ENCODE peak calls at places on chromosomes 11 and 22, in four cellular contexts. P, X, Z and U are unnamed samples.

GRCh38 chr11:43943357-43943930 is 1.0 kb downstream of the C11orf96 start:
- DNase-seq in P (no peak), X (no peak), Z (no peak), U (no peak)

GRCh38 chr22:45906946-45907345 is 70.0 kb downstream of the WNT7B start:
- DNase-seq in P (no peak), X (no peak), Z (no peak), U (no peak)

GRCh38 chr22:46018859-46019258 is 41.9 kb upstream of the WNT7B start:
- DNase-seq in P (no peak), X (no peak), Z (no peak), U (no peak)

GRCh38 chr11:63020671-63021255 is 5.1 kb upstream of the SLC22A8 start:
- DNase-seq in P (peak; percentile 56), X (no peak), Z (peak; percentile 36), U (no peak)

GRCh38 chr22:31821572-31821971 is 67.8 kb downstream of the DEPDC5 start:
- DNase-seq in P (no peak), X (no peak), Z (no peak), U (no peak)

GRCh38 chr11:9678576-9678975 is 14.7 kb downstream of the SWAP70 start:
- DNase-seq in P (no peak), X (no peak), Z (no peak), U (no peak)

GRCh38 chr11:10654211-10655150 is 39.1 kb downstream of the IRAG1 start:
- DNase-seq in P (peak; percentile 55), X (peak; percentile 23), Z (no peak), U (peak; percentile 27)

GRCh38 chr11:120013325-120014250 is 124.3 kb downstream of the TRIM29 start:
- DNase-seq in P (peak; percentile 37), X (no peak), Z (peak; percentile 81), U (peak; percentile 80)

GRCh38 chr11:92828576-92828975 is 140.9 kb upstream of the MTNR1B start:
- DNase-seq in P (no peak), X (no peak), Z (no peak), U (peak; percentile 25)

GRCh38 chr11:76680517-76681425 is 10.2 kb upstream of the LRRC32 start:
- DNase-seq in P (peak; percentile 41), X (no peak), Z (peak; percentile 49), U (peak; percentile 51)

GRCh38 chr11:95444309-95445202 is 213.6 kb upstream of the SESN3 start:
- DNase-seq in P (no peak), X (no peak), Z (no peak), U (no peak)

GRCh38 chr22:46287873-46288751 is 8.6 kb upstream of the GTSE1 start:
- DNase-seq in P (no peak), X (peak; percentile 38), Z (no peak), U (no peak)

GRCh38 chr11:103413266-103413888 is 304.2 kb downstream of the DYNC2H1 start:
- DNase-seq in P (no peak), X (no peak), Z (no peak), U (no peak)

GRCh38 chr11:95387319-95387718 is 156.3 kb upstream of the SESN3 start:
- DNase-seq in P (no peak), X (no peak), Z (no peak), U (no peak)

GRCh38 chr22:27512283-27512761 is 289.2 kb downstream of the MN1 start:
- DNase-seq in P (no peak), X (no peak), Z (no peak), U (no peak)

GRCh38 chr22:35053060-35053835 is 12.7 kb upstream of the ISX start:
- DNase-seq in P (no peak), X (no peak), Z (no peak), U (no peak)

GRCh38 chr11:57406337-57406904 is 16.0 kb upstream of the PRG2 start:
- DNase-seq in P (no peak), X (peak; percentile 64), Z (no peak), U (no peak)

GRCh38 chr11:115552151-115552550 is 47.9 kb upstream of the CADM1 start:
- DNase-seq in P (no peak), X (no peak), Z (no peak), U (no peak)

GRCh38 chr22:17403906-17404305 is 34.6 kb downstream of the CECR2 start:
- DNase-seq in P (no peak), X (no peak), Z (no peak), U (no peak)

GRCh38 chr22:49768961-49769690 is 58.5 kb downstream of the BRD1 start:
- DNase-seq in P (no peak), X (no peak), Z (no peak), U (no peak)

GRCh38 chr22:20919718-20920117 is 2.5 kb downstream of the CRKL start:
- DNase-seq in P (no peak), X (no peak), Z (no peak), U (no peak)

GRCh38 chr22:30408388-30409101 is 11.7 kb downstream of the SEC14L2 start:
- DNase-seq in P (no peak), X (no peak), Z (no peak), U (no peak)

GRCh38 chr11:75969626-75970308 is 154.8 kb downstream of the UVRAG start:
- DNase-seq in P (no peak), X (no peak), Z (no peak), U (no peak)

GRCh38 chr22:17706451-17706900 is 67.8 kb downstream of the BID start:
- DNase-seq in P (peak; percentile 54), X (peak; percentile 89), Z (no peak), U (peak; percentile 28)

GRCh38 chr22:43919106-43919965 is 4.3 kb upstream of the PNPLA3 start:
- DNase-seq in P (no peak), X (no peak), Z (no peak), U (no peak)

GRCh38 chr22:35540600-35541253 is at the start of gene RASD2:
- DNase-seq in P (no peak), X (no peak), Z (no peak), U (no peak)

GRCh38 chr22:44813416-44813815 is 61.0 kb downstream of the ARHGAP8 start:
- DNase-seq in P (no peak), X (no peak), Z (no peak), U (no peak)

GRCh38 chr11:35735903-35736302 is 73.3 kb downstream of the TRIM44 start:
- DNase-seq in P (no peak), X (no peak), Z (no peak), U (no peak)

GRCh38 chr22:30279932-30280331 is 9.4 kb downstream of the CASTOR1 start:
- DNase-seq in P (no peak), X (no peak), Z (no peak), U (no peak)

GRCh38 chr11:26333906-26334305 is 2.0 kb downstream of the ANO3 start:
- DNase-seq in P (no peak), X (no peak), Z (no peak), U (no peak)

GRCh38 chr11:76807206-76807875 is 24.2 kb downstream of the TSKU start:
- DNase-seq in P (no peak), X (no peak), Z (no peak), U (peak; percentile 77)

GRCh38 chr11:21988477-21988876 is 204.4 kb upstream of the ANO5 start:
- DNase-seq in P (no peak), X (no peak), Z (no peak), U (no peak)

GRCh38 chr22:39580795-39581194 is 10.2 kb downstream of the CACNA1I start:
- DNase-seq in P (no peak), X (no peak), Z (no peak), U (no peak)

GRCh38 chr11:4539603-4540219 is 5.3 kb upstream of the OR52M1 start:
- DNase-seq in P (no peak), X (no peak), Z (no peak), U (peak; percentile 27)

GRCh38 chr11:58390551-58391063 is 16.1 kb downstream of the OR5B3 start:
- DNase-seq in P (no peak), X (no peak), Z (no peak), U (no peak)

GRCh38 chr22:22450343-22450839 is 58.2 kb downstream of the ZNF280B start:
- DNase-seq in P (no peak), X (peak; percentile 55), Z (no peak), U (no peak)

GRCh38 chr22:48492371-48493320 is 1335.0 kb downstream of the BRD1 start:
- DNase-seq in P (peak; percentile 48), X (peak; percentile 1), Z (no peak), U (peak; percentile 40)

GRCh38 chr11:46760429-46761128 is 41.6 kb downstream of the F2 start:
- DNase-seq in P (no peak), X (no peak), Z (no peak), U (no peak)

GRCh38 chr22:36184433-36185035 is 17.1 kb downstream of the APOL4 start:
- DNase-seq in P (no peak), X (no peak), Z (no peak), U (no peak)

GRCh38 chr11:129590753-129591475 is 215.3 kb downstream of the BARX2 start:
- DNase-seq in P (no peak), X (no peak), Z (no peak), U (no peak)
- H3K4me1 ChIP-seq in P (no peaks in the 10 kb centered on the region), X (no peaks in the 10 kb centered on the region), Z (peaks cover 2% of the 10 kb centered on the region), U (no peaks in the 10 kb centered on the region)

GRCh38 chr11:28939381-28939780 is 831.2 kb downstream of the METTL15 start:
- DNase-seq in P (no peak), X (no peak), Z (no peak), U (no peak)
- TF ChIP-seq YY1 in P (no peak), X (no peak), Z (no peak), U (no peak)

GRCh38 chr11:40388097-40388818 is 1071.2 kb downstream of the LRRC4C start:
- DNase-seq in P (no peak), X (no peak), Z (no peak), U (no peak)

GRCh38 chr11:40387240-40387980 is 1072.0 kb downstream of the LRRC4C start:
- DNase-seq in P (no peak), X (no peak), Z (no peak), U (no peak)

GRCh38 chr11:40380871-40381270 is 1078.6 kb downstream of the LRRC4C start:
- DNase-seq in P (peak; percentile 0), X (no peak), Z (no peak), U (no peak)

GRCh38 chr11:40381481-40381880 is 1078.0 kb downstream of the LRRC4C start:
- DNase-seq in P (no peak), X (no peak), Z (no peak), U (no peak)

DNA sequence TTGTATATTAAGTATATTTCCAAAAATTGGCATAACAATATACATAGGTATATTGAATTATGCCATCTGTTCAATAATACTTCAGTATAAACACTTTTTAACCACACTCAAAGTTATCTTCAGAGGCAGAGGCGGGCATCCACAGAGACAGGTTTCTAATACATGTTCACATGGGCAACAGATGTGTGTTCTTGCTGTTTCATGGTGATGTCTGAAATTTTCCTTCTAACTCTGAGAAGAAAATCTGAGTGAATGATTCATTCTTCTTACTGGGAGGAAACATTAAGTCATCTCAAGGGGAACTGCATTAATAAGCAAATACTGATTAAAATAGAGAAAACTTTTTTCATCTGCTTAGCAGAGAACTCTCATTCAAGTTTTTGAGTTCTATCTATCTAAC is 1074.5 kb downstream of the LRRC4C start:
- DNase-seq in P (no peak), X (no peak), Z (no peak), U (no peak)
- H3K9ac ChIP-seq in P (no peak overlapping the region), X (no peak overlapping the region), Z (no peak overlapping the region), U (no peak overlapping the region)

GRCh38 chr11:67274768-67275605 is 8.7 kb downstream of the GRK2 start:
- DNase-seq in P (no peak), X (no peak), Z (no peak), U (no peak)
- H3K4me1 ChIP-seq in P (peaks cover 19% of the 10 kb centered on the region), X (peaks cover 68% of the 10 kb centered on the region), Z (peaks cover 25% of the 10 kb centered on the region), U (peaks cover 40% of the 10 kb centered on the region)